ENCODE peak calls at places on chromosomes 12 and 14, in nine cellular contexts. J, G, V, X, L, I, A, U and N are unnamed samples.

GRCh38 chr14:74967618-74968017 is 12.2 kb upstream of the PGF start:
- DNase-seq in J (no peak), G (no peak), V (no peak), X (no peak), L (no peak), I (no peak), A (no peak), U (no peak), N (no peak)

GRCh38 chr12:116885496-116885895 is 4.3 kb upstream of the HRK start:
- DNase-seq in J (no peak), G (no peak), V (no peak), X (peak; percentile 97), L (no peak), I (no peak), A (no peak), U (no peak), N (peak; percentile 84)

GRCh38 chr14:40623641-40624040 is 983.0 kb upstream of the LRFN5 start:
- DNase-seq in J (no peak), G (no peak), V (no peak), X (no peak), L (no peak), I (no peak), A (no peak), U (no peak), N (no peak)

GRCh38 chr12:82647853-82648252 is 38.9 kb upstream of the TMTC2 start:
- DNase-seq in J (no peak), G (no peak), V (no peak), X (no peak), L (no peak), I (no peak), A (no peak), U (no peak), N (no peak)

GRCh38 chr12:80282761-80283160 is 161.3 kb upstream of the PTPRQ start:
- DNase-seq in J (no peak), G (no peak), V (no peak), X (no peak), L (no peak), I (peak; percentile 66), A (no peak), U (no peak), N (no peak)

GRCh38 chr14:49250109-49250508 is 336.1 kb downstream of the RPS29 start:
- DNase-seq in J (no peak), G (no peak), V (no peak), X (no peak), L (no peak), I (no peak), A (no peak), U (no peak), N (no peak)

GRCh38 chr12:111248221-111248620 is 120.7 kb downstream of the PHETA1 start:
- DNase-seq in J (no peak), G (no peak), V (no peak), X (peak; percentile 75), L (no peak), I (no peak), A (no peak), U (no peak), N (peak; percentile 84)

GRCh38 chr12:43306066-43306465 is 245.9 kb downstream of the ADAMTS20 start:
- DNase-seq in J (no peak), G (no peak), V (no peak), X (peak; percentile 76), L (no peak), I (peak; percentile 98), A (no peak), U (no peak), N (peak; percentile 78)

GRCh38 chr12:66352197-66352596 is 49.9 kb downstream of the HELB start:
- DNase-seq in J (no peak), G (no peak), V (no peak), X (peak; percentile 50), L (no peak), I (no peak), A (peak; percentile 88), U (peak; percentile 13), N (peak; percentile 69)

GRCh38 chr12:14964401-14964800 is 3.0 kb upstream of the ARHGDIB start:
- DNase-seq in J (no peak), G (no peak), V (no peak), X (no peak), L (no peak), I (no peak), A (no peak), U (no peak), N (no peak)

GRCh38 chr12:26233620-26234019 is 38.2 kb downstream of the SSPN start:
- DNase-seq in J (no peak), G (no peak), V (no peak), X (no peak), L (no peak), I (peak; percentile 7), A (no peak), U (no peak), N (no peak)

GRCh38 chr12:52280319-52280795 is 5.9 kb downstream of the KRT86 start:
- DNase-seq in J (no peak), G (no peak), V (no peak), X (peak; percentile 69), L (no peak), I (peak; percentile 94), A (no peak), U (no peak), N (peak; percentile 65)

GRCh38 chr14:91311284-91311662 is 66.8 kb upstream of the GPR68 start:
- DNase-seq in J (no peak), G (no peak), V (peak; percentile 71), X (peak; percentile 80), L (no peak), I (no peak), A (no peak), U (peak; percentile 95), N (peak; percentile 36)

GRCh38 chr14:37992489-37992888 is 215.2 kb upstream of the SSTR1 start:
- DNase-seq in J (no peak), G (no peak), V (no peak), X (no peak), L (no peak), I (no peak), A (peak; percentile 21), U (no peak), N (no peak)

GRCh38 chr12:107207931-107208515 is 114.7 kb upstream of the CRY1 start:
- DNase-seq in J (no peak), G (no peak), V (no peak), X (no peak), L (no peak), I (no peak), A (no peak), U (no peak), N (no peak)

GRCh38 chr12:132389066-132389465 is 59.7 kb upstream of the GALNT9 start:
- DNase-seq in J (no peak), G (no peak), V (no peak), X (no peak), L (no peak), I (no peak), A (no peak), U (no peak), N (no peak)

GRCh38 chr14:90740081-90740480 is 76.1 kb downstream of the TTC7B start:
- DNase-seq in J (no peak), G (no peak), V (no peak), X (no peak), L (no peak), I (no peak), A (no peak), U (no peak), N (no peak)

GRCh38 chr14:58772061-58772604 is 134.4 kb downstream of the DACT1 start:
- DNase-seq in J (no peak), G (no peak), V (no peak), X (no peak), L (no peak), I (no peak), A (no peak), U (no peak), N (no peak)

GRCh38 chr12:152440-152839 is 61.5 kb downstream of the SLC6A12 start:
- DNase-seq in J (no peak), G (peak; percentile 20), V (no peak), X (peak; percentile 53), L (no peak), I (peak; percentile 9), A (no peak), U (no peak), N (peak; percentile 53)

GRCh38 chr12:45331552-45331951 is 115.7 kb downstream of the ANO6 start:
- DNase-seq in J (no peak), G (no peak), V (no peak), X (no peak), L (no peak), I (no peak), A (no peak), U (no peak), N (no peak)

GRCh38 chr14:24132061-24132685 is 1.7 kb downstream of the FITM1 start:
- DNase-seq in J (no peak), G (peak; percentile 87), V (peak; percentile 10), X (no peak), L (no peak), I (no peak), A (no peak), U (peak; percentile 57), N (no peak)

GRCh38 chr14:81268016-81268416 is 47.3 kb upstream of the GTF2A1 start:
- DNase-seq in J (no peak), G (no peak), V (no peak), X (no peak), L (no peak), I (no peak), A (peak; percentile 33), U (peak; percentile 10), N (peak; percentile 6)

GRCh38 chr12:12010277-12011031 is 60.3 kb upstream of the BCL2L14 start:
- DNase-seq in J (no peak), G (no peak), V (peak; percentile 68), X (peak; percentile 99), L (peak; percentile 63), I (peak; percentile 27), A (no peak), U (peak; percentile 65), N (peak; percentile 98)

GRCh38 chr14:45204241-45204640 is 48.8 kb downstream of the MIS18BP1 start:
- DNase-seq in J (no peak), G (no peak), V (no peak), X (no peak), L (no peak), I (no peak), A (no peak), U (no peak), N (no peak)